ENCODE peak calls at places on chromosomes 5 and 9, in five cellular contexts. M is M059J, L is GM13977, P is HEK293T, X is BJ. C is an unnamed sample.

GRCh38 chr9:751137-752051 is 90.1 kb upstream of the DMRT1 start:
- DNase-seq in M (peak), L (peak), P (no peak), X (no peak), C (peak)

GRCh38 chr9:99000480-99001395 is 57.0 kb downstream of the COL15A1 start:
- DNase-seq in M (peak), L (peak), P (peak), X (no peak), C (peak)

GRCh38 chr9:91035825-91036208 is 234.2 kb downstream of the SYK start:
- DNase-seq in M (no peak), L (no peak), P (no peak), X (no peak), C (no peak)

GRCh38 chr5:167442922-167443321 is 848.5 kb upstream of the WWC1 start:
- DNase-seq in M (peak), L (no peak), P (no peak), X (no peak), C (no peak)

GRCh38 chr9:112049834-112050516 is 125.1 kb downstream of the SUSD1 start:
- DNase-seq in M (peak), L (no peak), P (no peak), X (peak), C (no peak)

GRCh38 chr9:4228606-4229005 is 71.3 kb downstream of the GLIS3 start:
- DNase-seq in M (peak), L (no peak), P (no peak), X (no peak), C (peak)

GRCh38 chr5:112546946-112547647 is 128.0 kb upstream of the EPB41L4A start:
- DNase-seq in M (peak), L (no peak), P (no peak), X (no peak), C (no peak)

GRCh38 chr5:83179966-83180365 is 102.6 kb downstream of the XRCC4 start:
- DNase-seq in M (peak), L (no peak), P (no peak), X (peak), C (no peak)

GRCh38 chr5:133687212-133688051 is 75.1 kb upstream of the FSTL4 start:
- DNase-seq in M (no peak), L (no peak), P (no peak), X (no peak), C (no peak)

GRCh38 chr9:22722492-22722891 is 275.9 kb downstream of the DMRTA1 start:
- DNase-seq in M (peak), L (no peak), P (no peak), X (no peak), C (no peak)

GRCh38 chr5:168867271-168867670 is 288.1 kb upstream of the PANK3 start:
- DNase-seq in M (no peak), L (no peak), P (no peak), X (no peak), C (no peak)

GRCh38 chr9:98280574-98280973 is 25.1 kb upstream of the TBC1D2 start:
- DNase-seq in M (no peak), L (no peak), P (peak), X (no peak), C (no peak)

GRCh38 chr9:93826209-93826608 is 128.9 kb downstream of the BARX1 start:
- DNase-seq in M (no peak), L (peak), P (peak), X (no peak), C (no peak)

GRCh38 chr9:13970018-13970417 is 343.9 kb downstream of the NFIB start:
- DNase-seq in M (no peak), L (no peak), P (no peak), X (no peak), C (no peak)

GRCh38 chr5:59685806-59686205 is 207.7 kb downstream of the PDE4D start:
- DNase-seq in M (no peak), L (peak), P (no peak), X (no peak), C (no peak)

GRCh38 chr9:130266236-130267098 is 907 bp downstream of the HMCN2 start:
- DNase-seq in M (no peak), L (no peak), P (no peak), X (no peak), C (no peak)

GRCh38 chr5:168931638-168932345 is 352.6 kb upstream of the PANK3 start:
- DNase-seq in M (peak), L (no peak), P (no peak), X (peak), C (no peak)

GRCh38 chr5:115583474-115583873 is 18.8 kb downstream of the TICAM2 start:
- DNase-seq in M (peak), L (no peak), P (no peak), X (peak), C (no peak)

GRCh38 chr9:14231196-14231990 is 82.5 kb downstream of the NFIB start:
- DNase-seq in M (no peak), L (no peak), P (no peak), X (no peak), C (no peak)

GRCh38 chr9:108049671-108050494 is 560.3 kb upstream of the KLF4 start:
- DNase-seq in M (peak), L (no peak), P (no peak), X (no peak), C (no peak)

GRCh38 chr5:73482383-73483193 is 15.7 kb upstream of the BTF3 start:
- DNase-seq in M (peak), L (no peak), P (no peak), X (no peak), C (no peak)

GRCh38 chr9:132163457-132163875 is 1.6 kb downstream of the NTNG2 start:
- DNase-seq in M (peak), L (no peak), P (no peak), X (no peak), C (no peak)

GRCh38 chr5:155089649-155090048 is 76.1 kb downstream of the KIF4B start:
- DNase-seq in M (peak), L (no peak), P (no peak), X (no peak), C (no peak)

GRCh38 chr5:16152601-16153568 is 26.7 kb downstream of the MARCHF11 start:
- DNase-seq in M (no peak), L (no peak), P (no peak), X (no peak), C (no peak)

GRCh38 chr5:132627470-132627869 is 30.5 kb upstream of the IL13 start:
- DNase-seq in M (no peak), L (no peak), P (no peak), X (no peak), C (no peak)

GRCh38 chr5:131375351-131375750 is 111.5 kb downstream of the CDC42SE2 start:
- DNase-seq in M (no peak), L (no peak), P (no peak), X (no peak), C (no peak)

GRCh38 chr9:136316271-136316751 is 11.0 kb upstream of the GPSM1 start:
- DNase-seq in M (no peak), L (no peak), P (no peak), X (no peak), C (no peak)

GRCh38 chr9:70563437-70564204 is 149.2 kb upstream of the KLF9 start:
- DNase-seq in M (peak), L (peak), P (no peak), X (peak), C (peak)

GRCh38 chr5:138466058-138466899 is 1.0 kb downstream of the EGR1 start:
- DNase-seq in M (peak), L (no peak), P (no peak), X (no peak), C (no peak)

C was measured in KBM-7.